ENCODE peak calls at places on chromosomes 4 and X, in seven cellular contexts. One of them, this sample, is unnamed.

GRCh38 chrX:110317079-110317819 is 636 bp downstream of the AMMECR1 start:
- DNase-seq in Panc1: no peak
- DNase-seq in A549: peak; percentile 2
- DNase-seq in K562: peak; percentile 36
- DNase-seq in HCT116: no peak
- DNase-seq in HL-60: peak; percentile 3
- DNase-seq in GM12878: no peak
- DNase-seq in this sample: peak; percentile 55

GRCh38 chrX:31209005-31209612 is 137.3 kb upstream of the FTHL17 start:
- DNase-seq in HL-60: no peak
- DNase-seq in GM12878: no peak
- DNase-seq in K562: no peak
- DNase-seq in Panc1: no peak
- DNase-seq in A549: no peak
- DNase-seq in HCT116: no peak
- DNase-seq in this sample: no peak

GRCh38 chrX:50432760-50433377 is 37.8 kb downstream of the DGKK start:
- DNase-seq in K562: no peak
- DNase-seq in HL-60: no peak
- DNase-seq in HCT116: no peak
- DNase-seq in GM12878: no peak
- DNase-seq in A549: no peak
- DNase-seq in Panc1: no peak
- DNase-seq in this sample: no peak

GRCh38 chr4:173287486-173287885 is 46.7 kb downstream of the HMGB2 start:
- DNase-seq in GM12878: no peak
- DNase-seq in Panc1: no peak
- DNase-seq in A549: no peak
- DNase-seq in K562: no peak
- DNase-seq in HL-60: no peak
- DNase-seq in HCT116: no peak
- DNase-seq in this sample: no peak

GRCh38 chr4:183422962-183423653 is 21.3 kb upstream of the CDKN2AIP start:
- DNase-seq in HCT116: no peak
- DNase-seq in HL-60: no peak
- DNase-seq in GM12878: no peak
- DNase-seq in K562: no peak
- DNase-seq in A549: no peak
- DNase-seq in Panc1: no peak
- DNase-seq in this sample: no peak

GRCh38 chrX:29941292-29941691 is 274.1 kb upstream of the MAGEB2 start:
- DNase-seq in HL-60: no peak
- DNase-seq in GM12878: no peak
- DNase-seq in Panc1: no peak
- DNase-seq in HCT116: no peak
- DNase-seq in A549: no peak
- DNase-seq in K562: no peak
- DNase-seq in this sample: no peak

GRCh38 chr4:32219306-32220075 is 1499.3 kb downstream of the PCDH7 start:
- DNase-seq in K562: no peak
- DNase-seq in HL-60: no peak
- DNase-seq in A549: no peak
- DNase-seq in GM12878: no peak
- DNase-seq in Panc1: no peak
- DNase-seq in HCT116: no peak
- DNase-seq in this sample: no peak

GRCh38 chr4:182968917-182969650 is 51.9 kb upstream of the DCTD start:
- DNase-seq in K562: peak; percentile 16
- DNase-seq in A549: no peak
- DNase-seq in HCT116: no peak
- DNase-seq in GM12878: no peak
- DNase-seq in HL-60: no peak
- DNase-seq in Panc1: no peak
- DNase-seq in this sample: no peak

GRCh38 chrX:13689519-13690211 is 737 bp downstream of the RAB9A start:
- DNase-seq in Panc1: no peak
- DNase-seq in GM12878: no peak
- DNase-seq in HL-60: no peak
- DNase-seq in HCT116: no peak
- DNase-seq in A549: no peak
- DNase-seq in K562: no peak
- DNase-seq in this sample: no peak

GRCh38 chr4:127400736-127401346 is 231.9 kb upstream of the INTU start:
- DNase-seq in A549: peak; percentile 66
- DNase-seq in HL-60: peak; percentile 72
- DNase-seq in Panc1: peak; percentile 36
- DNase-seq in GM12878: peak; percentile 9
- DNase-seq in K562: peak; percentile 53
- DNase-seq in HCT116: peak; percentile 73
- DNase-seq in this sample: peak; percentile 28

GRCh38 chr4:69858683-69859082 is 1.3 kb downstream of the SULT1E1 start:
- DNase-seq in HCT116: no peak
- DNase-seq in K562: no peak
- DNase-seq in Panc1: no peak
- DNase-seq in HL-60: no peak
- DNase-seq in GM12878: no peak
- DNase-seq in A549: no peak
- DNase-seq in this sample: no peak

GRCh38 chr4:5338511-5338910 is 287.2 kb downstream of the STK32B start:
- DNase-seq in A549: no peak
- DNase-seq in GM12878: no peak
- DNase-seq in HCT116: no peak
- DNase-seq in K562: no peak
- DNase-seq in HL-60: no peak
- DNase-seq in Panc1: no peak
- DNase-seq in this sample: no peak

GRCh38 chrX:44962944-44963343 is 90.0 kb downstream of the KDM6A start:
- DNase-seq in HCT116: no peak
- DNase-seq in HL-60: no peak
- DNase-seq in GM12878: no peak
- DNase-seq in Panc1: no peak
- DNase-seq in A549: no peak
- DNase-seq in K562: no peak
- DNase-seq in this sample: no peak

GRCh38 chr4:72418458-72418857 is 150.6 kb downstream of the ADAMTS3 start:
- DNase-seq in Panc1: no peak
- DNase-seq in GM12878: no peak
- DNase-seq in A549: no peak
- DNase-seq in HL-60: no peak
- DNase-seq in K562: peak; percentile 22
- DNase-seq in HCT116: no peak
- DNase-seq in this sample: peak; percentile 58

GRCh38 chr4:175970734-175971133 is 94.9 kb upstream of the WDR17 start:
- DNase-seq in GM12878: no peak
- DNase-seq in HL-60: no peak
- DNase-seq in K562: no peak
- DNase-seq in HCT116: no peak
- DNase-seq in Panc1: no peak
- DNase-seq in A549: no peak
- DNase-seq in this sample: no peak

GRCh38 chrX:123340691-123341090 is 156.6 kb downstream of the GRIA3 start:
- DNase-seq in A549: peak; percentile 66
- DNase-seq in HL-60: no peak
- DNase-seq in HCT116: no peak
- DNase-seq in K562: no peak
- DNase-seq in Panc1: no peak
- DNase-seq in GM12878: no peak
- DNase-seq in this sample: no peak

GRCh38 chr4:146654976-146655761 is 16.5 kb downstream of the POU4F2 start:
- DNase-seq in HL-60: no peak
- DNase-seq in GM12878: no peak
- DNase-seq in Panc1: no peak
- DNase-seq in A549: no peak
- DNase-seq in K562: no peak
- DNase-seq in HCT116: no peak
- DNase-seq in this sample: peak; percentile 84

GRCh38 chrX:145552643-145553042 is 265.0 kb upstream of the SLITRK2 start:
- DNase-seq in HL-60: no peak
- DNase-seq in Panc1: no peak
- DNase-seq in A549: no peak
- DNase-seq in K562: no peak
- DNase-seq in GM12878: no peak
- DNase-seq in HCT116: no peak
- DNase-seq in this sample: no peak

GRCh38 chr4:86928400-86929255 is 6.2 kb upstream of the AFF1 start:
- DNase-seq in Panc1: no peak
- DNase-seq in A549: no peak
- DNase-seq in HL-60: no peak
- DNase-seq in GM12878: no peak
- DNase-seq in HCT116: no peak
- DNase-seq in K562: no peak
- DNase-seq in this sample: no peak

GRCh38 chrX:117196481-117196880 is 733.7 kb upstream of the CT83 start:
- DNase-seq in GM12878: no peak
- DNase-seq in Panc1: no peak
- DNase-seq in A549: no peak
- DNase-seq in HL-60: no peak
- DNase-seq in HCT116: no peak
- DNase-seq in K562: no peak
- DNase-seq in this sample: no peak

GRCh38 chrX:19382500-19383145 is 38.9 kb downstream of the PDHA1 start:
- DNase-seq in K562: peak; percentile 42
- DNase-seq in Panc1: no peak
- DNase-seq in HCT116: peak; percentile 15
- DNase-seq in A549: peak; percentile 59
- DNase-seq in HL-60: peak; percentile 80
- DNase-seq in GM12878: no peak
- DNase-seq in this sample: peak; percentile 38

GRCh38 chr4:72858328-72858727 is 211.2 kb downstream of the COX18 start:
- DNase-seq in HL-60: no peak
- DNase-seq in HCT116: no peak
- DNase-seq in Panc1: no peak
- DNase-seq in K562: no peak
- DNase-seq in A549: peak; percentile 17
- DNase-seq in GM12878: no peak
- DNase-seq in this sample: no peak

GRCh38 chr4:67881226-67881625 is 2.6 kb downstream of the TMPRSS11D start:
- DNase-seq in A549: no peak
- DNase-seq in HCT116: no peak
- DNase-seq in K562: no peak
- DNase-seq in GM12878: no peak
- DNase-seq in HL-60: no peak
- DNase-seq in Panc1: no peak
- DNase-seq in this sample: no peak

GRCh38 chr4:6104541-6105130 is 86.4 kb upstream of the C4orf50 start:
- DNase-seq in K562: no peak
- DNase-seq in GM12878: no peak
- DNase-seq in HL-60: no peak
- DNase-seq in A549: no peak
- DNase-seq in HCT116: no peak
- DNase-seq in Panc1: no peak
- DNase-seq in this sample: no peak

GRCh38 chr4:182778222-182778982 is 138.8 kb downstream of the DCTD start:
- DNase-seq in GM12878: no peak
- DNase-seq in HCT116: no peak
- DNase-seq in Panc1: no peak
- DNase-seq in A549: no peak
- DNase-seq in HL-60: no peak
- DNase-seq in K562: no peak
- DNase-seq in this sample: no peak

GRCh38 chrX:68574240-68574639 is 73.2 kb upstream of the STARD8 start:
- DNase-seq in K562: no peak
- DNase-seq in GM12878: no peak
- DNase-seq in HCT116: no peak
- DNase-seq in HL-60: no peak
- DNase-seq in Panc1: no peak
- DNase-seq in A549: no peak
- DNase-seq in this sample: no peak

GRCh38 chrX:15404712-15405111 is 20.5 kb upstream of the VEGFD start:
- DNase-seq in A549: no peak
- DNase-seq in GM12878: no peak
- DNase-seq in K562: no peak
- DNase-seq in HCT116: no peak
- DNase-seq in Panc1: no peak
- DNase-seq in HL-60: no peak
- DNase-seq in this sample: peak; percentile 43
- TF ChIP-seq REST in A549: no peak
- TF ChIP-seq REST in GM12878: no peak
- TF ChIP-seq REST in K562: no peak
- TF ChIP-seq REST in HCT116: no peak
- TF ChIP-seq REST in Panc1: no peak
- TF ChIP-seq REST in HL-60: no peak
- TF ChIP-seq REST in this sample: no peak

GRCh38 chr4:82429728-82430192 is 502 bp downstream of the HNRNPDL start:
- DNase-seq in GM12878: no peak
- DNase-seq in A549: peak; percentile 55
- DNase-seq in HCT116: no peak
- DNase-seq in HL-60: no peak
- DNase-seq in Panc1: no peak
- DNase-seq in K562: no peak
- DNase-seq in this sample: no peak
- TF ChIP-seq REST in GM12878: no peak
- TF ChIP-seq REST in A549: no peak
- TF ChIP-seq REST in HCT116: no peak
- TF ChIP-seq REST in HL-60: peak; percentile 37
- TF ChIP-seq REST in Panc1: no peak
- TF ChIP-seq REST in K562: no peak
- TF ChIP-seq REST in this sample: no peak

GRCh38 chr4:119041951-119042560 is 93.6 kb upstream of the MYOZ2 start:
- DNase-seq in HL-60: peak; percentile 57
- DNase-seq in A549: peak; percentile 81
- DNase-seq in K562: peak; percentile 57
- DNase-seq in HCT116: peak; percentile 67
- DNase-seq in GM12878: peak; percentile 12
- DNase-seq in Panc1: peak; percentile 39
- DNase-seq in this sample: peak; percentile 63
- TF ChIP-seq REST in HL-60: no peak
- TF ChIP-seq REST in A549: no peak
- TF ChIP-seq REST in K562: no peak
- TF ChIP-seq REST in HCT116: no peak
- TF ChIP-seq REST in GM12878: no peak
- TF ChIP-seq REST in Panc1: no peak
- TF ChIP-seq REST in this sample: no peak

GRCh38 chr4:65999518-65999871 is 329.2 kb upstream of the EPHA5 start:
- DNase-seq in HL-60: no peak
- DNase-seq in HCT116: no peak
- DNase-seq in K562: no peak
- DNase-seq in A549: peak; percentile 2
- DNase-seq in Panc1: no peak
- DNase-seq in GM12878: no peak
- DNase-seq in this sample: no peak

DNA sequence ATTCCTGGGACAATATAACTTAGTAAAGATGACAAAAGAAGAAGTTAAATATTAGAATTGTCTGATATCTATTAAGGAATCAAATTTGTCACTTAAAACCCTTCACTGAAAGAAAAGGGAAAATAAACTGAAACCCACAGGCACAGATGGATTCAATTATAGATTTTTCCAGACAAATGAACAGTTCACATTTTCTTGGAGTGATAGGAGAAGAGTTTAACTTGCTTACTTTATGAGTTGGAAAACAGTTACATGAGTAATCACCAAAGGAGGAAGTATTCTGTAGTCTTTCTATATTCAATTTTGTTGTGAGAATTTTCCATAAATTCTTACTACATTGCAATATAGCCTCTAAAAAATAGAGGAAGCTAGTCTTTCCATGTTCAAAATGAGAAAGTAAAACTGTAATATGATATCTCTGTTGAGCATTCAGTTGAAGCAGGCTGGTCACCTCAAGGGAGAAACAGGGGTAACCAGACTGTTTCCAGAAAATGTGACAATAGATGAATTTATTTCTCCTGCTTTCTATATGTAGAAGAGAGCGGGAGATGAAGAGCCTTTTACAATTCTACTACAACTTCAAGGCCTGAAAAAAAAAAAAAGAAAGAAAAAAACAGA is 330.3 kb upstream of the EPHA5 start:
- DNase-seq in HCT116: no peak
- DNase-seq in Panc1: no peak
- DNase-seq in K562: no peak
- DNase-seq in GM12878: no peak
- DNase-seq in A549: no peak
- DNase-seq in HL-60: no peak
- DNase-seq in this sample: no peak
- TF ChIP-seq REST in HCT116: no peak
- TF ChIP-seq REST in Panc1: no peak
- TF ChIP-seq REST in K562: no peak
- TF ChIP-seq REST in GM12878: no peak
- TF ChIP-seq REST in A549: no peak
- TF ChIP-seq REST in HL-60: no peak
- TF ChIP-seq REST in this sample: no peak

This sample was measured in SK-N-SH.